ENCODE peak calls at places on chromosomes 2 and 18, in four cellular contexts. I is body of pancreas, U is tibial artery, L is cardiac muscle cell. J is an unnamed sample.

GRCh38 chr2:181686566-181687185 is 6.4 kb upstream of the NEUROD1 start:
- DNase-seq in L (no peak), I (no peak), U (no peak), J (no peak)

GRCh38 chr2:152012697-152013096 is 86.1 kb downstream of the CACNB4 start:
- DNase-seq in U (no peak), L (no peak), I (no peak), J (peak; percentile 25)

GRCh38 chr18:42707080-42707479 is 408.4 kb downstream of the RIT2 start:
- DNase-seq in L (no peak), I (no peak), U (no peak), J (no peak)

GRCh38 chr18:36338420-36338933 is 41.0 kb downstream of the FHOD3 start:
- DNase-seq in L (no peak), I (no peak), U (no peak), J (no peak)

GRCh38 chr18:38619129-38619528 is 1053.5 kb upstream of the CELF4 start:
- DNase-seq in L (no peak), U (no peak), I (no peak), J (no peak)

GRCh38 chr2:95272781-95273180 is 1.5 kb upstream of the PROM2 start:
- DNase-seq in I (no peak), L (no peak), U (no peak), J (no peak)

GRCh38 chr2:60505240-60505639 is 48.2 kb downstream of the BCL11A start:
- DNase-seq in I (no peak), L (no peak), U (no peak), J (no peak)

GRCh38 chr18:13243363-13243762 is 24.8 kb downstream of the LDLRAD4 start:
- DNase-seq in I (no peak), U (peak; percentile 21), L (no peak), J (no peak)

GRCh38 chr2:9769171-9770005 is 73.9 kb upstream of the TAF1B start:
- DNase-seq in U (peak; percentile 54), L (no peak), I (no peak), J (no peak)

GRCh38 chr18:11159844-11160243 is 10.5 kb upstream of the PIEZO2 start:
- DNase-seq in I (no peak), U (no peak), L (no peak), J (no peak)

GRCh38 chr2:112646102-112646719 is 472 bp downstream of the SLC20A1 start:
- DNase-seq in L (no peak), I (no peak), U (no peak), J (no peak)

GRCh38 chr2:235352541-235352940 is 141.3 kb upstream of the AGAP1 start:
- DNase-seq in L (no peak), U (no peak), I (no peak), J (no peak)

GRCh38 chr2:152025678-152026287 is 73.1 kb downstream of the CACNB4 start:
- DNase-seq in U (peak; percentile 87), I (peak; percentile 83), L (peak; percentile 82), J (peak; percentile 79)

GRCh38 chr2:129923265-129924141 is 56.0 kb upstream of the RAB6C start:
- DNase-seq in U (no peak), I (peak; percentile 55), L (peak; percentile 62), J (peak; percentile 68)

GRCh38 chr2:163553601-163554000 is 182.2 kb downstream of the FIGN start:
- DNase-seq in L (no peak), U (no peak), I (no peak), J (no peak)

GRCh38 chr2:202165945-202166344 is 72.5 kb downstream of the SUMO1 start:
- DNase-seq in U (no peak), L (peak; percentile 32), I (no peak), J (no peak)

GRCh38 chr2:16940214-16940613 is 274.6 kb upstream of the CYRIA start:
- DNase-seq in I (no peak), L (no peak), U (no peak), J (no peak)

GRCh38 chr18:23259701-23260661 is 124.7 kb downstream of the CABLES1 start:
- DNase-seq in I (peak; percentile 62), U (peak; percentile 93), L (peak; percentile 93), J (peak; percentile 89)

GRCh38 chr2:219596954-219597551 is 604 bp upstream of the STK11IP start:
- DNase-seq in U (no peak), I (peak; percentile 31), L (peak; percentile 42), J (peak; percentile 15)

GRCh38 chr2:45388541-45389100 is 222.4 kb downstream of the SRBD1 start:
- DNase-seq in I (no peak), L (no peak), U (no peak), J (peak; percentile 90)

GRCh38 chr2:33529771-33530481 is 53.5 kb downstream of the RASGRP3 start:
- DNase-seq in U (no peak), L (peak; percentile 76), I (no peak), J (peak; percentile 75)

GRCh38 chr2:142165790-142166189 is 35.0 kb upstream of the LRP1B start:
- DNase-seq in L (peak; percentile 53), I (no peak), U (no peak), J (peak; percentile 65)

GRCh38 chr2:223920109-223920508 is 25.0 kb downstream of the WDFY1 start:
- DNase-seq in U (no peak), L (no peak), I (no peak), J (no peak)

GRCh38 chr2:221443631-221444030 is 128.5 kb downstream of the EPHA4 start:
- DNase-seq in L (no peak), U (no peak), I (no peak), J (no peak)

GRCh38 chr2:28469947-28470585 is 25.8 kb upstream of the PLB1 start:
- DNase-seq in L (no peak), I (no peak), U (no peak), J (no peak)

GRCh38 chr2:79370976-79371550 is 141.8 kb upstream of the CTNNA2 start:
- DNase-seq in U (no peak), I (no peak), L (no peak), J (no peak)

GRCh38 chr2:137924019-137924418 is 40.3 kb upstream of the HNMT start:
- DNase-seq in I (no peak), L (peak; percentile 14), U (no peak), J (no peak)

GRCh38 chr2:144501118-144501517 is 18.8 kb downstream of the ZEB2 start:
- DNase-seq in L (no peak), I (no peak), U (no peak), J (peak; percentile 26)

GRCh38 chr2:12717988-12718661 is 1.4 kb downstream of the TRIB2 start:
- DNase-seq in L (peak; percentile 49), U (peak; percentile 72), I (peak; percentile 32), J (peak; percentile 60)

GRCh38 chr2:43318791-43319190 is 92.4 kb upstream of the ZFP36L2 start:
- DNase-seq in U (no peak), L (no peak), I (no peak), J (peak; percentile 75)

GRCh38 chr18:2964349-2965010 is 48.5 kb downstream of the LPIN2 start:
- DNase-seq in U (no peak), I (no peak), L (no peak), J (no peak)

GRCh38 chr2:189210250-189211075 is 30.9 kb upstream of the COL5A2 start:
- DNase-seq in L (peak; percentile 95), I (no peak), U (peak; percentile 72), J (peak; percentile 85)

GRCh38 chr2:30283931-30284565 is 52.7 kb downstream of the LBH start:
- DNase-seq in L (no peak), I (no peak), U (peak; percentile 63), J (no peak)

GRCh38 chr2:8247905-8248622 is 433.8 kb upstream of the ID2 start:
- DNase-seq in U (peak; percentile 84), L (no peak), I (no peak), J (no peak)

GRCh38 chr18:27223570-27224340 is 38.6 kb upstream of the CHST9 start:
- DNase-seq in U (no peak), L (no peak), I (no peak), J (no peak)

GRCh38 chr2:36477744-36478143 is 120.2 kb downstream of the FEZ2 start:
- DNase-seq in I (no peak), U (no peak), L (no peak), J (no peak)

DNA sequence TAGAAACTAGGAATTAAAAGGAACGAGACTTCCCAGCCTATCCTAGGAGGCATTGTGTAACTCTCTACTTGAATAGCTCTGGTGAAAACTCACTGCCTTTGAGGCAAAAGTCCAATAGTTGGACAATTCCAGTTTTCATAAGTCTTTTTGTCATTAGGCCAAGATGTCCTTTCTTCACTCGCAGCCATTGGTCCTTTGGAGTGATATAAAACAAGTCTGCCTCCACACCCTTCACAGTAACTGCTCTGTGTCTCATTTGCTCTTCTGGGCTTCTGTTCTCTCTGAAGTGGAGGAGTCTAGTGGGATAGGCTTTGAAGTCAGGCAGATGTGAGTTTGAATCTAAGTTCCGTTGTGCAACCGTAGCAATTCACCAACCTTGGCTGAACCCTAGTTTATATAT is 28.2 kb downstream of the ANTXR1 start:
- DNase-seq in L (peak; percentile 56), I (no peak), U (no peak), J (no peak)
- H3K4me3 ChIP-seq in L (no peak overlapping the region), I (no peak overlapping the region), U (no peak overlapping the region), J (no peak overlapping the region)

DNA sequence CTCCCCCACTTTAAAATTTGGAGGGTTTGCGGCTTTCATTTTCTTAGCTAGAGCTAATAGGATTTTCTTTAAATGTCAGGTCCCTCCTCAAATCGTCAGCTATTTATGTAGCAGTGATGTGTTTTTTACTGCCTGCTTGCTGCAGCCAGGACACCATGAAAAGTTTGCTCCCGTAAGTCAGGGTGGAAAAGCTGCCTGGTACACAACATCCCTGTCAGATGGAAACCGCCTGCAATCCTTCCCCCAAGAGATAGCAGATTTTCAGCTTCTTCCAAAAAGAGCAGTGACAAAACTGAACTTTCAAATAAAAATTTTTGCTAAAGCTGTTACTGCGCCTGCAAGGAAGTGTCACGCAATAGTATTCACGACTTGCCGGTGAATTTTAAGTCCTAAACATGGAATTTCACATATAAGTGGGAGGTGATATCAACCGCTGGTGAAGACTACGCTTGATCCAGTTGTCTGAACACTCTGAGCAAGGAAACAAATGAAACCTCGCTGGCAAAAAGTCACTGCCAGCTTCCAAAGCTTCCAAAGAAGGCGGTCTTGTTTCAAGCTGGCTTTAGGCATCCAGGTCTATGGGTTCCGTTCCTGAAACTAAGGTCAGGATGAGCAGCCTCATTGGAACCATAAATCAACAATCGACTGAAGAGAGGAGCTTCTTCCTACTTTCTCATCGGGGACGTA is 2.9 kb downstream of the COL6A3 start:
- DNase-seq in U (no peak), L (peak; percentile 54), I (no peak), J (no peak)
- H3K4me3 ChIP-seq in U (peak overlapping the region; percentile 52), L (no peak overlapping the region), I (no peak overlapping the region), J (no peak overlapping the region)

GRCh38 chr2:3044587-3045317 is 332.9 kb downstream of the EIPR1 start:
- DNase-seq in I (no peak), L (no peak), U (no peak), J (no peak)
- H3K4me3 ChIP-seq in I (no peak overlapping the region), L (no peak overlapping the region), U (no peak overlapping the region), J (no peak overlapping the region)

GRCh38 chr18:57802869-57803118 is 321 bp downstream of the ATP8B1 start:
- DNase-seq in I (no peak), U (no peak), L (no peak), J (no peak)
- H3K4me3 ChIP-seq in I (peak overlapping the region; percentile 47), U (peak overlapping the region; percentile 77), L (peak overlapping the region; percentile 53), J (peak overlapping the region; percentile 79)

GRCh38 chr2:66584011-66584410 is 149.1 kb downstream of the MEIS1 start:
- DNase-seq in I (peak; percentile 41), U (no peak), L (no peak), J (no peak)
- H3K4me3 ChIP-seq in I (no peak overlapping the region), U (no peak overlapping the region), L (no peak overlapping the region), J (no peak overlapping the region)

DNA sequence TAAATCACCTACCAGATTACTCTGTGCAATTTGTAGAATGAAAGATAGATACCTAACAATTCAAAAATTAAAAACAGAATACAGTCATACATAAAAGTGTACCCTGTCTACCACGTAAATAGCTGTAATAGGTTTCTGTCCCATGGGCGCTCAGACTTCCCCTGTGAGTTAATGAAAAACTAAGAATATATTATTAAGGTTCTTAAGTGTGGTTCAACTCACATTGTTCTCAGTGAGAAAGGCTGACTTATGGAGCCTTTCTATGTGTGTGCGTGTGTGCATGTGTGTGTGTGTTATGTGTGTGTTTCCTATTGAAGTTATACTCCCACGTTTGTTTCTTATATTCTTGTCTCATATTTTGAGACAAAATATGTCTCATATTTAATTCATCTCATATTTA is 114.6 kb upstream of the CD302 start:
- DNase-seq in U (no peak), I (no peak), L (no peak), J (no peak)
- H3K4me3 ChIP-seq in U (no peak overlapping the region), I (no peak overlapping the region), L (no peak overlapping the region), J (no peak overlapping the region)